ENCODE peak calls at places on chromosomes 16 and 17, in four cellular contexts. Y is neural progenitor cell, P is astrocyte, A is transverse colon. N is an unnamed sample. For H3K36me3, the result is how much of the 10 kb centered on the place peaks cover.

GRCh38 chr16:67783353-67783725 is 23.0 kb downstream of the RANBP10 start:
- DNase-seq in Y (no peak), P (no peak), A (no peak), N (no peak)

GRCh38 chr17:56863974-56864373 is 30.0 kb downstream of the DGKE start:
- DNase-seq in Y (peak), P (no peak), A (no peak), N (no peak)

GRCh38 chr17:58338907-58339774 is 10.5 kb upstream of the TSPOAP1 start:
- DNase-seq in Y (peak), P (peak), A (peak), N (peak)

GRCh38 chr16:68416057-68417046 is 32.0 kb downstream of the SMPD3 start:
- DNase-seq in Y (no peak), P (no peak), A (peak), N (no peak)

GRCh38 chr17:70563301-70563820 is 394.0 kb downstream of the KCNJ2 start:
- DNase-seq in Y (no peak), P (peak), A (peak), N (no peak)

GRCh38 chr17:35069311-35069710 is 5.8 kb upstream of the RFFL start:
- DNase-seq in Y (no peak), P (no peak), A (no peak), N (no peak)

GRCh38 chr16:68374961-68375660 is 64.3 kb downstream of the PRMT7 start:
- DNase-seq in Y (peak), P (no peak), A (no peak), N (no peak)

GRCh38 chr16:8848231-8848938 is 20.4 kb downstream of the CARHSP1 start:
- DNase-seq in Y (no peak), P (no peak), A (no peak), N (no peak)

GRCh38 chr16:12695454-12695853 is 108.2 kb downstream of the CPPED1 start:
- DNase-seq in Y (no peak), P (no peak), A (no peak), N (no peak)

GRCh38 chr16:82280867-82281266 is 110.8 kb upstream of the MPHOSPH6 start:
- DNase-seq in Y (no peak), P (no peak), A (no peak), N (no peak)

DNA sequence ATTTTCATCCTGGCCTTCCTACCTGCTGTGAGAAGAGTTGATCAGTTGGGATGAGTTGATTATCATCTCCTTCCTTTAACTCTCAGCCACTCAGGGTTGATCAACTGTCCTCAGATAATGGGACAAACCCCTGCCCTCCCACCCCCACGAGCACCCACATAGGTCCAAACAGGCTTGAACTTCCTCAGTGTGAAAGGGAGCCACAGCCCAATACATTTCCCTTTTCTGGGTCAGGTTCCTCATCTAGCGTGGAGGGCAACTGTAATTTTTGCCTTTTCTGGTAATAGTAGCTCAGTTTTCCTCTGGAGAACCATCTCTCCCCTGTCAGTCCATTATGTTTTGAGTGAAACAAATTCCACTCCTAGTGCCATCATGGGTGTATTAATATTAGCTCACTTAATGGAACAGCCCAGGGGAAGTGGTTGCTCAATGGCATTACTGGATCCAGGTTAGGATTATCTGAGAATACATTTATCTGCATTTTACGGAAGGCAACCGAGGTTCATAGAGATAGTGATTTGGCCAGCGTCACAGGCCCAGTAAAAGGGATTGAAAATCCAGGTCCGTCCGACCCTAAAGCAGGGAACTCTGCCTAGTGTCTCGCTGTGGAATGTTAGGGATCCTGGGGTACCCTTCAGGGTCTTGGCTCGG is 476 bp upstream of the LPCAT2 start:
- DNase-seq in Y (no peak), P (no peak), A (no peak), N (no peak)
- H3K4me3 ChIP-seq in Y (no peak), P (peak), A (no peak), N (no peak)

GRCh38 chr16:27080870-27081269 is 14.1 kb downstream of the C16orf82 start:
- DNase-seq in Y (peak), P (no peak), A (no peak), N (no peak)
- TF ChIP-seq CTCF in Y (peak), P (peak), A (peak), N (peak)

GRCh38 chr17:75499313-75500022 is 15.9 kb downstream of the CASKIN2 start:
- DNase-seq in Y (no peak), P (no peak), A (no peak), N (no peak)
- H3K36me3 ChIP-seq in Y (under half), P (under half), A (under half), N (under half)

GRCh38 chr16:64580558-64580957 is 541.3 kb downstream of the CDH11 start:
- DNase-seq in Y (no peak), P (no peak), A (no peak), N (no peak)
- H3K4me3 ChIP-seq in Y (no peak), P (no peak), A (no peak), N (no peak)

GRCh38 chr16:57284952-57285263 is 436 bp upstream of the PLLP start:
- DNase-seq in Y (no peak), P (no peak), A (no peak), N (no peak)

GRCh38 chr16:57283214-57283955 is 1.1 kb downstream of the PLLP start:
- DNase-seq in Y (no peak), P (no peak), A (no peak), N (no peak)

GRCh38 chr16:57285379-57285778 is 907 bp upstream of the PLLP start:
- DNase-seq in Y (no peak), P (no peak), A (no peak), N (no peak)

GRCh38 chr16:57283956-57284205 is 591 bp downstream of the PLLP start:
- DNase-seq in Y (no peak), P (no peak), A (no peak), N (no peak)

GRCh38 chr16:57284206-57284951 is at the start of gene PLLP:
- DNase-seq in Y (peak), P (no peak), A (peak), N (no peak)
- TF ChIP-seq CTCF in Y (no peak), P (no peak), A (no peak), N (no peak)

DNA sequence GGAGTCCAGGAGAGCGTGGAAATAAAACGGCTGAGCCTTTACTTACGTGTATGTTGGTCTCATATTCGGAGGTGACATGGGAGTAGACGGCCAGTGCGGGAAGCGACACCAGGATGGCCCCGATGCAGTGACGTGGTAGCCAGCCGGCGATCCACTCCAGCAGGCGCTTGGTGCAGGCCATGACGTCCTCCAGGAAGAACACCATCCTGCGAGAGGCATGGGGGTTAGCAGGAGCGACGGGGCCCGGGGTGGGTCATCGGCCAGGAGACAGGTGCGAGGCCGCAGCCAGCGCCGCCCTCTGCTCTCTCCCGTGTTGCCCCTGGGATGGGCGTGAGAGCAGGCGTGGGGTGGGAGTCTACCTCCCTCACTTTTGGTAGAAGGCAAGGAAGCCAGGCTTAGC is 98.6 kb upstream of the CREBBP start:
- DNase-seq in Y (no peak), P (no peak), A (no peak), N (no peak)
- H3K36me3 ChIP-seq in Y (under half), P (under half), A (under half), N (under half)

GRCh38 chr17:32596206-32596605 is 109.4 kb downstream of the CDK5R1 start:
- DNase-seq in Y (no peak), P (no peak), A (no peak), N (no peak)
- H3K4me3 ChIP-seq in Y (no peak), P (no peak), A (no peak), N (no peak)